ENCODE peak calls at places on chromosomes 7 and 10, in ten cellular contexts. B, O, N, D, Z, Y, S, I, A and M are unnamed samples.

GRCh38 chr7:130758429-130759056 is 24.5 kb upstream of the KLF14 start:
- DNase-seq in B (no peak), O (no peak), N (no peak), D (peak; percentile 37), Z (no peak), Y (peak; percentile 68), S (no peak), I (peak; percentile 30), A (no peak), M (peak; percentile 32)

GRCh38 chr10:110686941-110687340 is 42.8 kb downstream of the RBM20 start:
- DNase-seq in B (no peak), O (no peak), N (no peak), D (no peak), Z (no peak), Y (no peak), S (no peak), I (peak; percentile 47), A (no peak), M (no peak)

GRCh38 chr10:117186832-117187615 is 10.3 kb upstream of the KCNK18 start:
- DNase-seq in B (no peak), O (no peak), N (no peak), D (peak; percentile 80), Z (no peak), Y (no peak), S (no peak), I (no peak), A (no peak), M (peak; percentile 63)

GRCh38 chr10:50999163-50999562 is 75.1 kb upstream of the PRKG1 start:
- DNase-seq in B (no peak), O (no peak), N (no peak), D (no peak), Z (no peak), Y (no peak), S (no peak), I (no peak), A (no peak), M (no peak)

GRCh38 chr7:157795631-157796030 is 458.8 kb downstream of the DNAJB6 start:
- DNase-seq in B (no peak), O (no peak), N (no peak), D (no peak), Z (no peak), Y (no peak), S (no peak), I (no peak), A (no peak), M (no peak)

GRCh38 chr10:107653832-107654287 is 489.4 kb upstream of the SORCS1 start:
- DNase-seq in B (no peak), O (no peak), N (no peak), D (no peak), Z (no peak), Y (peak; percentile 41), S (no peak), I (no peak), A (no peak), M (peak; percentile 31)

GRCh38 chr10:98087309-98087708 is 47.1 kb upstream of the R3HCC1L start:
- DNase-seq in B (no peak), O (no peak), N (no peak), D (no peak), Z (no peak), Y (no peak), S (no peak), I (no peak), A (no peak), M (no peak)

GRCh38 chr10:97140284-97140846 is 45.4 kb downstream of the SLIT1 start:
- DNase-seq in B (no peak), O (no peak), N (no peak), D (no peak), Z (no peak), Y (no peak), S (no peak), I (no peak), A (no peak), M (no peak)

GRCh38 chr10:12479437-12479844 is 130.1 kb downstream of the CAMK1D start:
- DNase-seq in B (no peak), O (no peak), N (no peak), D (no peak), Z (no peak), Y (no peak), S (no peak), I (no peak), A (no peak), M (no peak)

GRCh38 chr10:110456046-110456445 is 41.7 kb upstream of the DUSP5 start:
- DNase-seq in B (no peak), O (peak; percentile 55), N (no peak), D (no peak), Z (no peak), Y (no peak), S (no peak), I (no peak), A (no peak), M (no peak)

DNA sequence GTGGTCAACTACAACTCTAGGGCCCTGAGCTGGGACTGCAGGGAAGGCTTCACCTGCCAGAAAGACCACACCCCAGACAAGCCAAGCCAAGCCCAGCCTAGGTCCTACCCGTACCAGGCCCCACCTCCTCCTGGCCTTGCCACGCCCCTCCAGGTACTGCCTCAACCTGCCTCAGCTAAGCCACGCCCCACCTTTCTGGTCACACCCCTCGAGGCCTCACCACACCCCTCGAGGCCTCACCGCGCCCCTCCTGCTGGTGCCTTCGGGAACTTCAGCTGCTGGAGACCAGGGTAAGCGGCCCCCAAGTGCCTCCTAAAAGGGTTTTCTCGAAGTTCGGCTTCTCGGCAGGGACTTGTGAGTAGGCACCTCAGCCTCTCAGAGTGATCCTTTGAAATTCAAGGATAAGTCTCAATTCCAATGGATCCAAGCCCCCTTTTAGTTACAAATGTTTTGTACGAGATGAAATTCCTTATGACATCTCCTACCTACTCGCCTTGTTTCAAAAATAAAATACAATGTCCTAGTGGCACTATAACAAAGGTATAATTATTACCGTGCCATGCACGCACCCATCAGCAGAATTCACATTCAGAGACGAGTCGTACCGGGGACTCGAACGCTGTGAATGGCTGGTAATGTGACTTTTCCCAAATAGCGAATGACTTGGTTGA is 171.2 kb downstream of the ARHGAP21 start:
- DNase-seq in B (no peak), O (no peak), N (peak; percentile 86), D (peak; percentile 83), Z (peak; percentile 80), Y (peak; percentile 79), S (peak; percentile 6), I (no peak), A (peak; percentile 26), M (no peak)
- TF ChIP-seq CTCF in B (no peak), O (no peak), N (no peak), D (peak; percentile 74), Z (peak; percentile 16), Y (no peak), S (no peak), I (peak; percentile 37), A (peak; percentile 30), M (peak; percentile 32)

DNA sequence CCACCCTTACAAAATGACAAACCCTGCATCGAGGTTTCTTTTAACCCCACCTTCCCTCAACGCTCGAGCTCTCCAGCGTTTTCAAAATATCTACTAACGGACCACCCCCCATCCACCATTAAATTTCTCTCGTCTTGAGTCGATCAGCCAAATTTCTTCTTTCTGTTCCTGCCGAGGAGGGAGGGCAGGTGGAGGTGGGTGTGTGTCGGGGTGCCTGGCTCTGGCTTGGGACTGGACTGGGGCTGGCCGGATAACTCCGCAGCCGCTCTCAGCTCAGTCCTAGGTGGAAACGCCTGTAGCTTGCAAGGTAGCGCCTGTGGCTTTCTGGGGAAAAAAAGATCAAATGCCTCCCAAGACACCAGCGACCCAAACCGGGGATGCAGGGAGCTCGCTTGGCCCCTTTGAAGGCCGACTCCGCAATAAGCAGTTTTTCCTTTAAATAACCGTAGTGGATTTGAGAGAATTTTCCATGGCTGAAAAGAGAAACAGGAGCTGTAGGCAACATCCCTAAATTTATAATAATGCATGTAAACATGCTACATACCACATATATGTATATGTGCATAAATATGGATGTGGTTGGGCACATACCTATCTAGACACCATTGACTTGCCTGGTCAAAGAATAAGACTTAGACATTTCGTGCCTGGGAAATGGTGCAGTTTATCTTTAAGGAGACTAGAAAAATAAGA is 1.9 kb upstream of the TMEM178B start:
- DNase-seq in B (no peak), O (no peak), N (no peak), D (no peak), Z (no peak), Y (no peak), S (no peak), I (no peak), A (no peak), M (no peak)
- H3K4me3 ChIP-seq in B (peak overlapping the region; percentile 52), O (peak overlapping the region; percentile 59), N (peak overlapping the region; percentile 59), D (no peak overlapping the region), Z (peak overlapping the region; percentile 52), Y (no peak overlapping the region), S (peak overlapping the region; percentile 47), I (peak overlapping the region; percentile 48), A (peak overlapping the region; percentile 54), M (peak overlapping the region; percentile 49)

GRCh38 chr10:20240643-20241042 is 424.4 kb downstream of the PLXDC2 start:
- DNase-seq in B (no peak), O (no peak), N (no peak), D (no peak), Z (no peak), Y (no peak), S (no peak), I (no peak), A (no peak), M (no peak)
- H3K27me3 ChIP-seq in B (no peaks in the 10 kb centered on the region), O (no peaks in the 10 kb centered on the region), N (no peaks in the 10 kb centered on the region), D (no peaks in the 10 kb centered on the region), Z (no peaks in the 10 kb centered on the region), Y (no peaks in the 10 kb centered on the region), S (no peaks in the 10 kb centered on the region), I (no peaks in the 10 kb centered on the region), A (no peaks in the 10 kb centered on the region), M (no peaks in the 10 kb centered on the region)

GRCh38 chr10:6221971-6222751 is 19.4 kb downstream of the PFKFB3 start:
- DNase-seq in B (no peak), O (no peak), N (no peak), D (no peak), Z (no peak), Y (no peak), S (no peak), I (no peak), A (no peak), M (no peak)

GRCh38 chr10:6225263-6225814 is 22.6 kb downstream of the PFKFB3 start:
- DNase-seq in B (no peak), O (no peak), N (no peak), D (no peak), Z (no peak), Y (no peak), S (no peak), I (no peak), A (no peak), M (no peak)

GRCh38 chr10:6222755-6223154 is 20.0 kb downstream of the PFKFB3 start:
- DNase-seq in B (no peak), O (no peak), N (no peak), D (no peak), Z (no peak), Y (no peak), S (no peak), I (no peak), A (no peak), M (no peak)

GRCh38 chr10:6224781-6225180 is 22.0 kb downstream of the PFKFB3 start:
- DNase-seq in B (no peak), O (no peak), N (no peak), D (no peak), Z (no peak), Y (no peak), S (no peak), I (no peak), A (no peak), M (no peak)

DNA sequence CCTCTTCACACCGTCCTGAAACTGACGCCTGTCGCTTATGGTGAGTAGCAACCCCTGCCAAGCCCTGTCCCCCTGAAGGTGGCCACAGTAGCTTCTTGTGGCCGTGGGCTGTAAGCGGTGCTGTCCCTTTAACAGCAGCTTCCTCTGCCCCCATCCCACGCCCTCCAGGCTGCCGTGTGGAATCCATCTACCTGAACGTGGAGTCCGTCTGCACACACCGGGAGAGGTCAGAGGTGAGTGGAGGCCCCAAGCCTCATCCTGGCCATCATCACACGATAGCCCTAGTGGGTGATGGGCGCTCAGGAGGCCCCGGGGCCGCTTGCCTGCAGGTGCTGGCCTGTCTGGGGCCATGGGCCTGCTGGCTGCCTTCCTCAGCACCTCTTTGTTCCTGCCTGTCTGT is 21.2 kb downstream of the PFKFB3 start:
- DNase-seq in B (no peak), O (no peak), N (no peak), D (no peak), Z (no peak), Y (no peak), S (no peak), I (no peak), A (no peak), M (no peak)
- TF ChIP-seq CTCF in B (no peak), O (no peak), N (no peak), D (no peak), Z (no peak), Y (no peak), S (no peak), I (no peak), A (no peak), M (no peak)